ENCODE peak calls at places on chromosome 3, in four cellular contexts. One of them, this sample, is unnamed.
A peak's percentile ranks its signal among the peaks of the same experiment; 100 is the strongest.

GRCh38 chr3:69181592-69182211 is 59.3 kb upstream of the LMOD3 start:
- DNase-seq in neuronal stem cell: no peak
- DNase-seq in IMR-90: peak; percentile 72
- DNase-seq in mesenchymal stem cell: peak; percentile 82
- DNase-seq in this sample: peak; percentile 43

GRCh38 chr3:13015286-13016082 is 57.7 kb downstream of the IQSEC1 start:
- DNase-seq in neuronal stem cell: no peak
- DNase-seq in IMR-90: no peak
- DNase-seq in mesenchymal stem cell: no peak
- DNase-seq in this sample: no peak

GRCh38 chr3:72892870-72893269 is 5.0 kb downstream of the GXYLT2 start:
- DNase-seq in neuronal stem cell: no peak
- DNase-seq in IMR-90: no peak
- DNase-seq in mesenchymal stem cell: no peak
- DNase-seq in this sample: peak; percentile 81

GRCh38 chr3:23004971-23005370 is 198.2 kb upstream of the UBE2E2 start:
- DNase-seq in neuronal stem cell: no peak
- DNase-seq in IMR-90: peak; percentile 89
- DNase-seq in mesenchymal stem cell: peak; percentile 46
- DNase-seq in this sample: no peak

GRCh38 chr3:27573780-27574437 is 89.7 kb upstream of the SLC4A7 start:
- DNase-seq in neuronal stem cell: no peak
- DNase-seq in IMR-90: peak; percentile 52
- DNase-seq in mesenchymal stem cell: no peak
- DNase-seq in this sample: no peak

GRCh38 chr3:5011555-5012256 is 32.5 kb downstream of the BHLHE40 start:
- DNase-seq in neuronal stem cell: no peak
- DNase-seq in IMR-90: no peak
- DNase-seq in mesenchymal stem cell: no peak
- DNase-seq in this sample: peak; percentile 57

GRCh38 chr3:121690777-121691405 is 30.2 kb upstream of the HCLS1 start:
- DNase-seq in neuronal stem cell: no peak
- DNase-seq in IMR-90: no peak
- DNase-seq in mesenchymal stem cell: no peak
- DNase-seq in this sample: no peak

GRCh38 chr3:165854696-165855095 is 17.5 kb upstream of the BCHE start:
- DNase-seq in neuronal stem cell: no peak
- DNase-seq in IMR-90: no peak
- DNase-seq in mesenchymal stem cell: peak; percentile 31
- DNase-seq in this sample: peak; percentile 29

GRCh38 chr3:66405701-66406091 is 95.1 kb downstream of the LRIG1 start:
- DNase-seq in neuronal stem cell: no peak
- DNase-seq in IMR-90: peak; percentile 94
- DNase-seq in mesenchymal stem cell: peak; percentile 46
- DNase-seq in this sample: peak; percentile 42

GRCh38 chr3:177281292-177281942 is 84.1 kb upstream of the TBL1XR1 start:
- DNase-seq in neuronal stem cell: no peak
- DNase-seq in IMR-90: no peak
- DNase-seq in mesenchymal stem cell: no peak
- DNase-seq in this sample: peak; percentile 82

GRCh38 chr3:8888296-8888915 is 74.9 kb downstream of the RAD18 start:
- DNase-seq in neuronal stem cell: no peak
- DNase-seq in IMR-90: peak; percentile 91
- DNase-seq in mesenchymal stem cell: peak; percentile 73
- DNase-seq in this sample: no peak

GRCh38 chr3:155870945-155871745 is 695 bp downstream of the GMPS start:
- DNase-seq in neuronal stem cell: peak; percentile 56
- DNase-seq in IMR-90: no peak
- DNase-seq in mesenchymal stem cell: no peak
- DNase-seq in this sample: peak; percentile 52

GRCh38 chr3:73801444-73801843 is 176.7 kb upstream of the PDZRN3 start:
- DNase-seq in neuronal stem cell: no peak
- DNase-seq in IMR-90: peak; percentile 36
- DNase-seq in mesenchymal stem cell: no peak
- DNase-seq in this sample: no peak

GRCh38 chr3:61110576-61110975 is 140.7 kb downstream of the FHIT start:
- DNase-seq in neuronal stem cell: no peak
- DNase-seq in IMR-90: no peak
- DNase-seq in mesenchymal stem cell: no peak
- DNase-seq in this sample: no peak

GRCh38 chr3:171743327-171744054 is 66.8 kb downstream of the PLD1 start:
- DNase-seq in neuronal stem cell: no peak
- DNase-seq in IMR-90: no peak
- DNase-seq in mesenchymal stem cell: no peak
- DNase-seq in this sample: no peak

GRCh38 chr3:57939776-57940175 is 68.4 kb upstream of the FLNB start:
- DNase-seq in neuronal stem cell: no peak
- DNase-seq in IMR-90: no peak
- DNase-seq in mesenchymal stem cell: peak; percentile 40
- DNase-seq in this sample: peak; percentile 84

GRCh38 chr3:114608293-114608692 is 314.5 kb downstream of the TIGIT start:
- DNase-seq in neuronal stem cell: no peak
- DNase-seq in IMR-90: peak; percentile 95
- DNase-seq in mesenchymal stem cell: peak; percentile 81
- DNase-seq in this sample: no peak

GRCh38 chr3:5226783-5227182 is 39.3 kb downstream of the EDEM1 start:
- DNase-seq in neuronal stem cell: no peak
- DNase-seq in IMR-90: peak; percentile 47
- DNase-seq in mesenchymal stem cell: peak; percentile 41
- DNase-seq in this sample: no peak

GRCh38 chr3:98343647-98344507 is 9.8 kb upstream of the OR5K4 start:
- DNase-seq in neuronal stem cell: peak; percentile 63
- DNase-seq in IMR-90: peak; percentile 17
- DNase-seq in mesenchymal stem cell: peak; percentile 39
- DNase-seq in this sample: peak; percentile 91

GRCh38 chr3:146159616-146160232 is 1.3 kb downstream of the PLOD2 start:
- DNase-seq in neuronal stem cell: no peak
- DNase-seq in IMR-90: no peak
- DNase-seq in mesenchymal stem cell: no peak
- DNase-seq in this sample: no peak

GRCh38 chr3:46671541-46672348 is 21.7 kb downstream of the ALS2CL start:
- DNase-seq in neuronal stem cell: no peak
- DNase-seq in IMR-90: no peak
- DNase-seq in mesenchymal stem cell: no peak
- DNase-seq in this sample: no peak

GRCh38 chr3:153129866-153130265 is 32.2 kb upstream of the RAP2B start:
- DNase-seq in neuronal stem cell: no peak
- DNase-seq in IMR-90: no peak
- DNase-seq in mesenchymal stem cell: no peak
- DNase-seq in this sample: no peak

GRCh38 chr3:153127788-153128187 is 34.2 kb upstream of the RAP2B start:
- DNase-seq in neuronal stem cell: no peak
- DNase-seq in IMR-90: peak; percentile 56
- DNase-seq in mesenchymal stem cell: no peak
- DNase-seq in this sample: no peak

GRCh38 chr3:153129426-153129825 is 32.6 kb upstream of the RAP2B start:
- DNase-seq in neuronal stem cell: no peak
- DNase-seq in IMR-90: no peak
- DNase-seq in mesenchymal stem cell: no peak
- DNase-seq in this sample: no peak

GRCh38 chr3:153130312-153130977 is 31.6 kb upstream of the RAP2B start:
- DNase-seq in neuronal stem cell: no peak
- DNase-seq in IMR-90: peak; percentile 82
- DNase-seq in mesenchymal stem cell: peak; percentile 61
- DNase-seq in this sample: peak; percentile 5
- H3K4me2 ChIP-seq in neuronal stem cell: no peak overlapping the region
- H3K4me2 ChIP-seq in IMR-90: peak overlapping the region; percentile 66
- H3K4me2 ChIP-seq in mesenchymal stem cell: peak overlapping the region; percentile 6
- H3K4me2 ChIP-seq in this sample: no peak overlapping the region

DNA sequence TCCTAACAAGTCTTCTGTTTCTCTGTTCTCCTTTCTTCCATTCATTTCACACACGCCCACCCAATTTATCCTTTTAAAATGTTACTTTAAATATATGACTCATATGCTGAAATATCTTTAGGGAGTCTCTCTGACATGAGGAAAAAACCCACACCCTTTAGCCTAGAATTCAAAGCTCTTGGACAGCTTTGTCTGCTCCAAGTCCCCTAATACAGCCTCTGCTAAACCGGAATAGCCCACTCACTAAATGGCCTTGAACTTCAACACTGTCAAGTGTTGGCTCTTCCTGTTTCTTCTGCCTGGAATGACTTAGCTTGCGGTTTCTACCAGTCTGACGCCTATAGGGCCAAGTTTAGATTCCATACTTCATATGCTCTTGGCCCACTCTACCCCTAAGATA is 3.3 kb upstream of the CD96 start:
- DNase-seq in neuronal stem cell: no peak
- DNase-seq in IMR-90: peak; percentile 72
- DNase-seq in mesenchymal stem cell: peak; percentile 89
- DNase-seq in this sample: no peak
- H2AK5ac ChIP-seq in neuronal stem cell: no peak overlapping the region
- H2AK5ac ChIP-seq in IMR-90: peak overlapping the region; percentile 23
- H2AK5ac ChIP-seq in mesenchymal stem cell: peak overlapping the region; percentile 97
- H2AK5ac ChIP-seq in this sample: no peak overlapping the region

DNA sequence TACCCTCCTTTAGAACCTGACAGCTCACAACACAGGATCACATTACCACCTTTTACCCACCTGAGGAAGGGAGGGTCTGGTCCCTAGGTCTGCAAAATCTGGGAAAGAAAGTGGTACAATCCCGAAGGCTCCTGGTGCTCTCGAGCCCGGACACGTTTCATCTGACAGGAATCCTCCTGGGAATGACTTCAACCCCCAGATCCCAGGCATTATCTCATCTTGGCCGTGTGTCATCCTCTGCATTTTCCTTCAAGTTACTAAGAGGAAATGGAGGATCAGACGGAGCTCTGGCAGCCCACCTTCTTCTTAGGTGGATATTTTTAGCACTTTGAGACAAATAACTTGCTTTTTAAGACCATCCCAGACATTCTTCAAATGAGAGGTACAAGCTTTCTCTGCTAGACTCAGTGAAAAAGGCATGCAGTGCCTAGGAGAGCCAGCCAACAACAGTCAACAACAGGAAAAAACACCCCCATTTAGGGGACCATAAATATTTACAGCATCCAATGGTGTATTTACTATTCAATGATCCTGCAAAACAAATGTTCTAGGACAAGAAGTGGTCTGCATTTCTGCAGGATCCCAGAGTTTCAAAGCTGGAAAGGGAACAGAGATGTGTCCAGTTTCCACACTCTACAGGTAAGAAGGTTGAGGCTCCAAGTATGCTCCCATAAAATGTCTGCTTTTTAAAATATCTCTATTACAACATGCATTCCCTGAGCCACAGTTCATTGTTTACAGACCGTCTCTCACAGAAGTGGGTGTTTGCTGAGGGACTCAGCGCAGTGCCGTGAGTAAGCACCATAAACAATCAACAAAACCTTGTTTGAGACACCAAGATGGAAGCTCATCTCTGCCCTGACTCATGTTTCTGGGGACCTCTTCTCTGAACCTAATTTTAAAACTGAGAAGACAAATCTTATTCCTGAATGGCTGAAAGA is 38.3 kb upstream of the ARHGEF3 start:
- DNase-seq in neuronal stem cell: no peak
- DNase-seq in IMR-90: peak; percentile 87
- DNase-seq in mesenchymal stem cell: peak; percentile 95
- DNase-seq in this sample: peak; percentile 56
- H2BK120ac ChIP-seq in neuronal stem cell: no peak overlapping the region
- H2BK120ac ChIP-seq in IMR-90: peak overlapping the region; percentile 52
- H2BK120ac ChIP-seq in mesenchymal stem cell: no peak overlapping the region
- H2BK120ac ChIP-seq in this sample: no peak overlapping the region

GRCh38 chr3:189488241-189488767 is 142.9 kb upstream of the TP63 start:
- DNase-seq in neuronal stem cell: no peak
- DNase-seq in IMR-90: no peak
- DNase-seq in mesenchymal stem cell: peak; percentile 24
- DNase-seq in this sample: peak; percentile 46
- H3K4me2 ChIP-seq in neuronal stem cell: no peak overlapping the region
- H3K4me2 ChIP-seq in IMR-90: no peak overlapping the region
- H3K4me2 ChIP-seq in mesenchymal stem cell: no peak overlapping the region
- H3K4me2 ChIP-seq in this sample: no peak overlapping the region

DNA sequence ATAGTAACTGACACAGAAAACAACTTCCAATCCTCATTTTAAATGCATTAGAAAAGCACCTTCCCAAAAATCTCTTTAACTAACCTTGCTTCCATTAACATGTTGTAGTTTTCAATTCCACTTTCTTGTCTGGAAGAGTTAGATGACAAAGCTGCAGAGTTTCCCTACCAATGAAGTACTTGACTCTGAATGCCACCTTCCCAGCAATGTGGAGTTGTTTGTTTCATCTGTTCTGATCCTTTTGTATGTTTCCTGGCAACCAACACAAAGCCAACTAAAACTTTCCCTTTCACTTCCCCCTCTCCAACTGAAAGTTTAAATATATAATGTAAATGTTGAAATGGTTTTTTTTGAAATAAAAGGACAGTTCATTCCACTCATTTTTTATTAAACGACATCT is at the start of gene WDR49:
- DNase-seq in neuronal stem cell: peak; percentile 61
- DNase-seq in IMR-90: no peak
- DNase-seq in mesenchymal stem cell: peak; percentile 50
- DNase-seq in this sample: peak; percentile 76
- H2AK5ac ChIP-seq in neuronal stem cell: no peak within 1 kb of the TSS
- H2AK5ac ChIP-seq in IMR-90: no peak within 1 kb of the TSS
- H2AK5ac ChIP-seq in mesenchymal stem cell: no peak within 1 kb of the TSS
- H2AK5ac ChIP-seq in this sample: no peak within 1 kb of the TSS

GRCh38 chr3:99838755-99839154 is 21.1 kb downstream of the CMSS1 start:
- DNase-seq in neuronal stem cell: no peak
- DNase-seq in IMR-90: no peak
- DNase-seq in mesenchymal stem cell: no peak
- DNase-seq in this sample: no peak

GRCh38 chr3:99842826-99843589 is 25.3 kb downstream of the CMSS1 start:
- DNase-seq in neuronal stem cell: no peak
- DNase-seq in IMR-90: peak; percentile 73
- DNase-seq in mesenchymal stem cell: peak; percentile 72
- DNase-seq in this sample: peak; percentile 60

GRCh38 chr3:99837715-99838114 is 20.1 kb downstream of the CMSS1 start:
- DNase-seq in neuronal stem cell: no peak
- DNase-seq in IMR-90: no peak
- DNase-seq in mesenchymal stem cell: no peak
- DNase-seq in this sample: no peak

GRCh38 chr3:99836681-99837080 is 19.0 kb downstream of the CMSS1 start:
- DNase-seq in neuronal stem cell: no peak
- DNase-seq in IMR-90: no peak
- DNase-seq in mesenchymal stem cell: no peak
- DNase-seq in this sample: no peak

DNA sequence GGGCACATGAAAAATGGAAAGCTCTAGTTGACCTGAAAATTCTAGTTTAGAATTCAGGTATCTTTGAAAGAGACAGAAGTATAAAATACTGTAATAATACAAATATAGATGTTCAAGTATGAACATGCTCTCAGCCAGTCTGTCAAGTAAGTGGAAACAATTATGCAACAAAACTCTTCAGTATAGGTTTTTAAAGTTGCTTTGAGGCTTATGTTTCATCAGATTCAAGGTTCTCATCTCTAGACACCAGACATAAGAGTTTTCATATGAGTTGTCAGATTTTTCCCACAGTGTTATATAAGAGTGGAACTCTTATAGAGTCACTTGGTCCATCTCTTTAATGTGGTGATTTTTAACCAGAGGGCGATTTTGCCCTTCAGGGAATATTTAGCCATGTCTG is 22.0 kb downstream of the CMSS1 start:
- DNase-seq in neuronal stem cell: no peak
- DNase-seq in IMR-90: no peak
- DNase-seq in mesenchymal stem cell: no peak
- DNase-seq in this sample: no peak
- H2BK120ac ChIP-seq in neuronal stem cell: no peak overlapping the region
- H2BK120ac ChIP-seq in IMR-90: no peak overlapping the region
- H2BK120ac ChIP-seq in mesenchymal stem cell: no peak overlapping the region
- H2BK120ac ChIP-seq in this sample: no peak overlapping the region

This sample was measured in mesendoderm.